ENCODE peak calls at places on chromosome 4, in six cellular contexts. One of them, this sample, is unnamed.

GRCh38 chr4:13544556-13545393 is 467 bp upstream of the NKX3-2 start:
- DNase-seq in ovary: peak; percentile 45
- DNase-seq in SK-N-SH: peak; percentile 87
- DNase-seq in A549: peak; percentile 73
- DNase-seq in transverse colon: peak; percentile 81
- DNase-seq in suprapubic skin: no peak
- DNase-seq in this sample: peak; percentile 94

GRCh38 chr4:41405464-41405863 is 132.5 kb upstream of the LIMCH1 start:
- DNase-seq in ovary: no peak
- DNase-seq in SK-N-SH: no peak
- DNase-seq in A549: no peak
- DNase-seq in transverse colon: no peak
- DNase-seq in suprapubic skin: no peak
- DNase-seq in this sample: no peak

GRCh38 chr4:152700151-152700550 is 20.4 kb upstream of the TMEM154 start:
- DNase-seq in ovary: no peak
- DNase-seq in SK-N-SH: no peak
- DNase-seq in A549: no peak
- DNase-seq in transverse colon: no peak
- DNase-seq in suprapubic skin: no peak
- DNase-seq in this sample: no peak

GRCh38 chr4:5758741-5759140 is 47.7 kb downstream of the EVC start:
- DNase-seq in ovary: no peak
- DNase-seq in SK-N-SH: no peak
- DNase-seq in A549: peak; percentile 85
- DNase-seq in transverse colon: no peak
- DNase-seq in suprapubic skin: no peak
- DNase-seq in this sample: no peak

GRCh38 chr4:55074386-55074785 is 51.0 kb downstream of the KDR start:
- DNase-seq in ovary: no peak
- DNase-seq in SK-N-SH: no peak
- DNase-seq in A549: no peak
- DNase-seq in transverse colon: no peak
- DNase-seq in suprapubic skin: no peak
- DNase-seq in this sample: no peak

GRCh38 chr4:2963185-2964076 is at the start of the genes GRK4 and NOP14:
- DNase-seq in ovary: peak; percentile 98
- DNase-seq in SK-N-SH: peak; percentile 97
- DNase-seq in A549: peak; percentile 97
- DNase-seq in transverse colon: peak; percentile 98
- DNase-seq in suprapubic skin: peak; percentile 99
- DNase-seq in this sample: peak; percentile 98

GRCh38 chr4:5858020-5858769 is 34.7 kb downstream of the CRMP1 start:
- DNase-seq in ovary: no peak
- DNase-seq in SK-N-SH: no peak
- DNase-seq in A549: no peak
- DNase-seq in transverse colon: no peak
- DNase-seq in suprapubic skin: no peak
- DNase-seq in this sample: no peak

GRCh38 chr4:113951263-113951662 is 28.2 kb downstream of the ARSJ start:
- DNase-seq in ovary: no peak
- DNase-seq in SK-N-SH: no peak
- DNase-seq in A549: no peak
- DNase-seq in transverse colon: peak; percentile 13
- DNase-seq in suprapubic skin: no peak
- DNase-seq in this sample: no peak

GRCh38 chr4:11313157-11313943 is 115.3 kb downstream of the HS3ST1 start:
- DNase-seq in ovary: no peak
- DNase-seq in SK-N-SH: no peak
- DNase-seq in A549: no peak
- DNase-seq in transverse colon: no peak
- DNase-seq in suprapubic skin: no peak
- DNase-seq in this sample: no peak

GRCh38 chr4:41590591-41590990 is 52.6 kb downstream of the LIMCH1 start:
- DNase-seq in ovary: no peak
- DNase-seq in SK-N-SH: peak; percentile 50
- DNase-seq in A549: no peak
- DNase-seq in transverse colon: no peak
- DNase-seq in suprapubic skin: no peak
- DNase-seq in this sample: peak; percentile 60

GRCh38 chr4:122456228-122457106 is at the start of gene IL2:
- DNase-seq in ovary: no peak
- DNase-seq in SK-N-SH: no peak
- DNase-seq in A549: no peak
- DNase-seq in transverse colon: no peak
- DNase-seq in suprapubic skin: no peak
- DNase-seq in this sample: no peak

GRCh38 chr4:159360549-159360948 is 257.7 kb downstream of the RAPGEF2 start:
- DNase-seq in ovary: no peak
- DNase-seq in SK-N-SH: no peak
- DNase-seq in A549: no peak
- DNase-seq in transverse colon: no peak
- DNase-seq in suprapubic skin: no peak
- DNase-seq in this sample: no peak

GRCh38 chr4:45518832-45519231 is 605.0 kb downstream of the GABRG1 start:
- DNase-seq in ovary: no peak
- DNase-seq in SK-N-SH: no peak
- DNase-seq in A549: no peak
- DNase-seq in transverse colon: no peak
- DNase-seq in suprapubic skin: no peak
- DNase-seq in this sample: no peak

GRCh38 chr4:112735474-112735951 is 98.6 kb downstream of the LARP7 start:
- DNase-seq in ovary: no peak
- DNase-seq in SK-N-SH: no peak
- DNase-seq in A549: no peak
- DNase-seq in transverse colon: no peak
- DNase-seq in suprapubic skin: no peak
- DNase-seq in this sample: peak; percentile 42

GRCh38 chr4:86592553-86593249 is 1.4 kb upstream of the PTPN13 start:
- DNase-seq in ovary: no peak
- DNase-seq in SK-N-SH: no peak
- DNase-seq in A549: peak; percentile 16
- DNase-seq in transverse colon: no peak
- DNase-seq in suprapubic skin: no peak
- DNase-seq in this sample: no peak

GRCh38 chr4:8319061-8319460 is 49.5 kb downstream of the HTRA3 start:
- DNase-seq in ovary: peak; percentile 9
- DNase-seq in SK-N-SH: no peak
- DNase-seq in A549: no peak
- DNase-seq in transverse colon: no peak
- DNase-seq in suprapubic skin: no peak
- DNase-seq in this sample: no peak

GRCh38 chr4:47367761-47368160 is 95.7 kb downstream of the COMMD8 start:
- DNase-seq in ovary: no peak
- DNase-seq in SK-N-SH: no peak
- DNase-seq in A549: no peak
- DNase-seq in transverse colon: no peak
- DNase-seq in suprapubic skin: no peak
- DNase-seq in this sample: no peak

GRCh38 chr4:79652232-79652631 is 244.2 kb upstream of the GK2 start:
- DNase-seq in ovary: no peak
- DNase-seq in SK-N-SH: no peak
- DNase-seq in A549: no peak
- DNase-seq in transverse colon: no peak
- DNase-seq in suprapubic skin: no peak
- DNase-seq in this sample: no peak

GRCh38 chr4:143458966-143459365 is 54.5 kb upstream of the SMARCA5 start:
- DNase-seq in ovary: no peak
- DNase-seq in SK-N-SH: no peak
- DNase-seq in A549: no peak
- DNase-seq in transverse colon: no peak
- DNase-seq in suprapubic skin: no peak
- DNase-seq in this sample: no peak

GRCh38 chr4:122117743-122118142 is 34.4 kb upstream of the BLTP1 start:
- DNase-seq in ovary: no peak
- DNase-seq in SK-N-SH: no peak
- DNase-seq in A549: no peak
- DNase-seq in transverse colon: no peak
- DNase-seq in suprapubic skin: no peak
- DNase-seq in this sample: no peak

GRCh38 chr4:122073615-122074014 is 78.5 kb upstream of the BLTP1 start:
- DNase-seq in ovary: no peak
- DNase-seq in SK-N-SH: no peak
- DNase-seq in A549: no peak
- DNase-seq in transverse colon: no peak
- DNase-seq in suprapubic skin: no peak
- DNase-seq in this sample: no peak

GRCh38 chr4:105436414-105436813 is 37.4 kb downstream of the PPA2 start:
- DNase-seq in ovary: no peak
- DNase-seq in SK-N-SH: no peak
- DNase-seq in A549: no peak
- DNase-seq in transverse colon: no peak
- DNase-seq in suprapubic skin: no peak
- DNase-seq in this sample: no peak

GRCh38 chr4:102174800-102175199 is 170.5 kb downstream of the SLC39A8 start:
- DNase-seq in ovary: no peak
- DNase-seq in SK-N-SH: no peak
- DNase-seq in A549: peak; percentile 1
- DNase-seq in transverse colon: no peak
- DNase-seq in suprapubic skin: no peak
- DNase-seq in this sample: no peak

GRCh38 chr4:108674356-108674977 is 24.1 kb downstream of the OSTC start:
- DNase-seq in ovary: no peak
- DNase-seq in SK-N-SH: no peak
- DNase-seq in A549: no peak
- DNase-seq in transverse colon: no peak
- DNase-seq in suprapubic skin: no peak
- DNase-seq in this sample: no peak

GRCh38 chr4:7165874-7166201 is 26.5 kb upstream of the SORCS2 start:
- DNase-seq in ovary: no peak
- DNase-seq in SK-N-SH: no peak
- DNase-seq in A549: no peak
- DNase-seq in transverse colon: no peak
- DNase-seq in suprapubic skin: peak; percentile 52
- DNase-seq in this sample: no peak

GRCh38 chr4:85488416-85488815 is 13.5 kb downstream of the ARHGAP24 start:
- DNase-seq in ovary: no peak
- DNase-seq in SK-N-SH: no peak
- DNase-seq in A549: no peak
- DNase-seq in transverse colon: no peak
- DNase-seq in suprapubic skin: no peak
- DNase-seq in this sample: no peak

DNA sequence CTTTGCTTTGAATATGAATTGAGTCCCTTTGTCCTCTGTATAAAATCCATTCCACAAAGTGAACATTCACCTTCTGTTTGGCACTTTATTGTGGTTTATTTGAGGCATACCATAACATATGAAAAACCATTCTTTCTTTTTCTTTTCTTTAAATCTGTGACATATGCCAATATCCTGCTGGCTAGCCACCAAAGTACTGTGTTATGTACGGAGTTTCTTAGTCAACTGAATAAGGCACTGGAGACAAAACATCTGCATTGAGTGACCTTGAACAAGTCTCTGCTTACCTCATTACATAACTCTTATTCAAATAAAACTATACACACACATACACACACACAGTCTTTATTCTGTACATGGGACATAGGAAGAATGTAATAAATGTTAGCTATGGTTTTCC is 872.8 kb downstream of the C4orf33 start:
- DNase-seq in ovary: no peak
- DNase-seq in SK-N-SH: no peak
- DNase-seq in A549: no peak
- DNase-seq in transverse colon: no peak
- DNase-seq in suprapubic skin: no peak
- DNase-seq in this sample: no peak
- H3K4me1 ChIP-seq in ovary: no peaks in the 10 kb centered on the region
- H3K4me1 ChIP-seq in SK-N-SH: no peaks in the 10 kb centered on the region
- H3K4me1 ChIP-seq in A549: no peaks in the 10 kb centered on the region
- H3K4me1 ChIP-seq in transverse colon: no peaks in the 10 kb centered on the region
- H3K4me1 ChIP-seq in suprapubic skin: no peaks in the 10 kb centered on the region
- H3K4me1 ChIP-seq in this sample: no peaks in the 10 kb centered on the region

DNA sequence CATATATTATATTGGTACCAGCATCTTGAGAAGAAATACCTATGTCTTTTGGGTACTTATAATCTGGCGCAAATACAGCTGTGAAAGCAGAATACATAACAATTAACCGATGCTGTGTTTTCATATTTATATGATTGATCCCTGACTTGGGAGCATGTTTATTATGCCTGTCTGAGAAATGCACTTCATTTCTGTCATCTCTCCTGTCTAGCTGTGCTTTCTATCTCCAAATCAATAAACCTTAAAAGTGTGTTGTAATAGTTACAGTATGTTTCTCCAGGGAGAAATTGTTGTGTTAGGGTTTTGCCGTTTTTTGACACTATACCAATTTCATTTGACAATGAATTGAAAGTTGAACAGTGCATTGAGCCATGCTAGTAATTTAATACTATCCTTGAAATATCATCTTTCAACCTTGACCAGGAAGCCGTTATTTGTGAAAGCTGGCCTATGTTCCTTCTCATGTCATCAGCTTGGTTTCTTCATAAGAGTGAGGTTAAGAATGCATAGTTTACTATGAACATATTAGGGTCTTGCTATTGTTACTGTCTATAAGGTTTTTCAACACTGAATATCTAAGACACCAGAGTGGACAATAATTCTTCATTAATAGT is 206.2 kb upstream of the PCDH18 start:
- DNase-seq in ovary: no peak
- DNase-seq in SK-N-SH: no peak
- DNase-seq in A549: no peak
- DNase-seq in transverse colon: no peak
- DNase-seq in suprapubic skin: no peak
- DNase-seq in this sample: no peak
- TF ChIP-seq EP300 in ovary: no peak
- TF ChIP-seq EP300 in SK-N-SH: no peak
- TF ChIP-seq EP300 in A549: no peak
- TF ChIP-seq EP300 in transverse colon: no peak
- TF ChIP-seq EP300 in suprapubic skin: no peak
- TF ChIP-seq EP300 in this sample: no peak

GRCh38 chr4:38089961-38090360 is 129.8 kb downstream of the PTTG2 start:
- DNase-seq in ovary: no peak
- DNase-seq in SK-N-SH: no peak
- DNase-seq in A549: no peak
- DNase-seq in transverse colon: no peak
- DNase-seq in suprapubic skin: no peak
- DNase-seq in this sample: no peak
- H3K4me1 ChIP-seq in ovary: peaks cover 21% of the 10 kb centered on the region
- H3K4me1 ChIP-seq in SK-N-SH: no peaks in the 10 kb centered on the region
- H3K4me1 ChIP-seq in A549: no peaks in the 10 kb centered on the region
- H3K4me1 ChIP-seq in transverse colon: peaks cover 21% of the 10 kb centered on the region
- H3K4me1 ChIP-seq in suprapubic skin: peaks cover 13% of the 10 kb centered on the region
- H3K4me1 ChIP-seq in this sample: peaks cover 45% of the 10 kb centered on the region

GRCh38 chr4:163732473-163732872 is 238.0 kb downstream of the TMA16 start:
- DNase-seq in ovary: no peak
- DNase-seq in SK-N-SH: no peak
- DNase-seq in A549: no peak
- DNase-seq in transverse colon: no peak
- DNase-seq in suprapubic skin: no peak
- DNase-seq in this sample: no peak

GRCh38 chr4:163736876-163737275 is 242.4 kb downstream of the TMA16 start:
- DNase-seq in ovary: no peak
- DNase-seq in SK-N-SH: no peak
- DNase-seq in A549: no peak
- DNase-seq in transverse colon: no peak
- DNase-seq in suprapubic skin: no peak
- DNase-seq in this sample: no peak

DNA sequence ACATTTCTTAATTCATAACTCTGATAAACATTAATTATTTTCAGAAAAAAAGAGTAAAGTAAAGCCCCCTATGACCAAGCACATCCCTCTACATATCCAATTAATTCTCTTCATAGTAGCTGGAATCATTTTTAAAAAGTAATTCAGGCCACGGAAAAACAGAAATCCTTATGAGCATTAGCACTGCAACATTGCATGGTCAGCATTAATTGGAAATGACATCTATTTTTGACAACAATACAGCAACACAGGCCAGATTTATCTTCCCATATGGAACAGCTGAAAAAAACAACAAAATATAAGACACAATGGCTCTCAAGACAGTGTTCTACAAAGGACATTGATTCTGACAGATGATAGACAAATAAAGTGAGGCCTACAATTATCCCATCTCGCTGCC is 236.6 kb downstream of the TMA16 start:
- DNase-seq in ovary: no peak
- DNase-seq in SK-N-SH: no peak
- DNase-seq in A549: no peak
- DNase-seq in transverse colon: no peak
- DNase-seq in suprapubic skin: no peak
- DNase-seq in this sample: no peak
- TF ChIP-seq EP300 in ovary: no peak
- TF ChIP-seq EP300 in SK-N-SH: no peak
- TF ChIP-seq EP300 in A549: no peak
- TF ChIP-seq EP300 in transverse colon: no peak
- TF ChIP-seq EP300 in suprapubic skin: no peak
- TF ChIP-seq EP300 in this sample: no peak

This sample was measured in esophagus muscularis mucosa.